ENCODE peak calls at places on chromosomes 7 and 10, in eight cellular contexts. O, S, J, Y, D, Z, X and L are unnamed samples.

GRCh38 chr7:91050677-91051076 is 213.6 kb upstream of the FZD1 start:
- DNase-seq in O (no peak), S (no peak), J (no peak), Y (no peak), D (no peak), Z (no peak), X (no peak), L (no peak)

GRCh38 chr10:13990392-13990805 is 340.3 kb downstream of the FRMD4A start:
- DNase-seq in O (no peak), S (peak), J (no peak), Y (no peak), D (no peak), Z (no peak), X (peak), L (no peak)

GRCh38 chr7:36726806-36727503 is 2.7 kb upstream of the AOAH start:
- DNase-seq in O (no peak), S (no peak), J (no peak), Y (no peak), D (no peak), Z (no peak), X (no peak), L (no peak)

GRCh38 chr7:66297579-66297978 is 92.4 kb downstream of the TPST1 start:
- DNase-seq in O (no peak), S (no peak), J (no peak), Y (no peak), D (no peak), Z (no peak), X (no peak), L (no peak)

GRCh38 chr10:3237055-3237454 is 64.5 kb upstream of the PITRM1 start:
- DNase-seq in O (no peak), S (no peak), J (no peak), Y (no peak), D (no peak), Z (no peak), X (no peak), L (no peak)

GRCh38 chr10:60413306-60414012 is 23.8 kb upstream of the ANK3 start:
- DNase-seq in O (no peak), S (no peak), J (no peak), Y (no peak), D (no peak), Z (no peak), X (no peak), L (no peak)

GRCh38 chr7:13990319-13990983 is 985 bp upstream of the ETV1 start:
- DNase-seq in O (no peak), S (peak), J (peak), Y (no peak), D (no peak), Z (no peak), X (peak), L (peak)

GRCh38 chr10:118698421-118698820 is 56.3 kb downstream of the CACUL1 start:
- DNase-seq in O (peak), S (peak), J (no peak), Y (peak), D (peak), Z (no peak), X (peak), L (no peak)

GRCh38 chr10:69318087-69318996 is 40.0 kb downstream of the HK1 start:
- DNase-seq in O (peak), S (peak), J (peak), Y (peak), D (peak), Z (peak), X (peak), L (peak)

GRCh38 chr7:105581066-105581811 is at the start of gene EFCAB10:
- DNase-seq in O (no peak), S (peak), J (peak), Y (peak), D (no peak), Z (peak), X (peak), L (peak)

GRCh38 chr7:65979583-65980477 is 2.2 kb downstream of the GUSB start:
- DNase-seq in O (no peak), S (no peak), J (no peak), Y (no peak), D (no peak), Z (peak), X (no peak), L (no peak)

GRCh38 chr7:73429218-73429617 is 4.4 kb upstream of the FZD9 start:
- DNase-seq in O (no peak), S (peak), J (peak), Y (no peak), D (no peak), Z (peak), X (no peak), L (peak)

GRCh38 chr10:92290076-92290836 is 622 bp downstream of the CPEB3 start:
- DNase-seq in O (peak), S (peak), J (peak), Y (peak), D (peak), Z (no peak), X (peak), L (peak)

GRCh38 chr7:30041526-30042269 is 13.5 kb downstream of the PLEKHA8 start:
- DNase-seq in O (no peak), S (peak), J (no peak), Y (no peak), D (no peak), Z (no peak), X (no peak), L (no peak)

GRCh38 chr10:22010973-22011408 is 7.5 kb upstream of the DNAJC1 start:
- DNase-seq in O (no peak), S (peak), J (no peak), Y (no peak), D (no peak), Z (no peak), X (no peak), L (peak)

GRCh38 chr10:102394801-102395676 is 466 bp upstream of the NFKB2 start:
- DNase-seq in O (peak), S (peak), J (peak), Y (peak), D (peak), Z (peak), X (peak), L (peak)

GRCh38 chr7:50164552-50165220 is 71.6 kb upstream of the ZPBP start:
- DNase-seq in O (no peak), S (no peak), J (no peak), Y (no peak), D (no peak), Z (no peak), X (no peak), L (no peak)

GRCh38 chr10:31490858-31491504 is 172.0 kb downstream of the ZEB1 start:
- DNase-seq in O (no peak), S (peak), J (no peak), Y (no peak), D (no peak), Z (no peak), X (peak), L (peak)

GRCh38 chr7:3042861-3043489 is 692 bp downstream of the CARD11 start:
- DNase-seq in O (peak), S (no peak), J (no peak), Y (peak), D (no peak), Z (no peak), X (no peak), L (no peak)

GRCh38 chr10:29878492-29878891 is 180.9 kb downstream of the JCAD start:
- DNase-seq in O (no peak), S (no peak), J (no peak), Y (no peak), D (no peak), Z (no peak), X (no peak), L (no peak)

GRCh38 chr7:151705744-151706567 is 171.0 kb downstream of the PRKAG2 start:
- DNase-seq in O (no peak), S (peak), J (peak), Y (no peak), D (no peak), Z (peak), X (peak), L (peak)

GRCh38 chr10:11440250-11441150 is 170.9 kb downstream of the USP6NL start:
- DNase-seq in O (no peak), S (no peak), J (peak), Y (no peak), D (no peak), Z (no peak), X (no peak), L (no peak)

GRCh38 chr7:156080046-156080445 is 267.8 kb upstream of the SHH start:
- DNase-seq in O (no peak), S (no peak), J (no peak), Y (no peak), D (no peak), Z (no peak), X (no peak), L (no peak)

GRCh38 chr7:134740364-134740763 is 39.1 kb upstream of the CALD1 start:
- DNase-seq in O (no peak), S (no peak), J (no peak), Y (no peak), D (no peak), Z (no peak), X (no peak), L (no peak)

GRCh38 chr10:101011517-101012423 is 12.2 kb downstream of the LZTS2 start:
- DNase-seq in O (no peak), S (peak), J (no peak), Y (no peak), D (no peak), Z (no peak), X (no peak), L (no peak)

GRCh38 chr7:150966002-150966401 is 12.1 kb downstream of the KCNH2 start:
- DNase-seq in O (no peak), S (no peak), J (no peak), Y (no peak), D (no peak), Z (peak), X (no peak), L (no peak)

GRCh38 chr10:94183666-94184264 is 179.0 kb downstream of the NOC3L start:
- DNase-seq in O (no peak), S (peak), J (no peak), Y (no peak), D (no peak), Z (no peak), X (peak), L (no peak)

GRCh38 chr7:117759950-117760640 is 113.1 kb downstream of the CTTNBP2 start:
- DNase-seq in O (no peak), S (peak), J (no peak), Y (no peak), D (no peak), Z (no peak), X (no peak), L (no peak)

GRCh38 chr10:70296406-70296899 is 12.6 kb upstream of the NPFFR1 start:
- DNase-seq in O (no peak), S (peak), J (no peak), Y (no peak), D (no peak), Z (peak), X (peak), L (no peak)

GRCh38 chr10:30047430-30047829 is 12.0 kb downstream of the JCAD start:
- DNase-seq in O (no peak), S (no peak), J (no peak), Y (no peak), D (no peak), Z (no peak), X (no peak), L (no peak)

GRCh38 chr10:132910186-132910880 is 32.0 kb downstream of the CFAP46 start:
- DNase-seq in O (no peak), S (no peak), J (no peak), Y (no peak), D (no peak), Z (peak), X (no peak), L (no peak)

GRCh38 chr7:32092346-32092745 is 22.1 kb upstream of the PDE1C start:
- DNase-seq in O (no peak), S (no peak), J (no peak), Y (no peak), D (no peak), Z (no peak), X (no peak), L (no peak)

GRCh38 chr7:51255536-51256243 is 60.9 kb downstream of the COBL start:
- DNase-seq in O (no peak), S (no peak), J (no peak), Y (no peak), D (no peak), Z (peak), X (no peak), L (no peak)